ENCODE peak calls at places on chromosomes 1 and 21, in seven cellular contexts. X, D, O, Q, L, F and R are unnamed samples. For H3K4me1 and H3K36me3, the result is how much of the 10 kb centered on the place peaks cover.

GRCh38 chr1:64212023-64212422 is 8.6 kb downstream of the UBE2U start:
- DNase-seq in F (no peak), Q (no peak), X (peak), O (peak), L (no peak), D (no peak), R (no peak)

GRCh38 chr1:228691926-228692325 is 43.4 kb upstream of the RHOU start:
- DNase-seq in Q (no peak), D (no peak), X (peak), O (peak), L (peak), F (no peak), R (no peak)

GRCh38 chr1:6401673-6402072 is 8.1 kb upstream of the ACOT7 start:
- DNase-seq in Q (no peak), L (no peak), F (no peak), O (no peak), X (peak), D (no peak), R (no peak)

GRCh38 chr1:29671446-29671845 is 435.1 kb downstream of the PTPRU start:
- DNase-seq in F (no peak), Q (no peak), L (no peak), X (no peak), O (no peak), D (no peak), R (no peak)

GRCh38 chr21:33971492-33972013 is 55.9 kb upstream of the ATP5PO start:
- DNase-seq in X (peak), L (no peak), D (no peak), F (no peak), O (peak), Q (no peak), R (no peak)

GRCh38 chr1:245645406-245645805 is 490.6 kb downstream of the KIF26B start:
- DNase-seq in O (no peak), X (no peak), Q (no peak), D (no peak), F (no peak), L (no peak), R (no peak)

GRCh38 chr1:108346137-108346536 is 102.3 kb upstream of the NBPF4 start:
- DNase-seq in Q (no peak), O (no peak), X (no peak), F (no peak), L (no peak), D (no peak), R (no peak)

GRCh38 chr1:211656728-211657127 is 18.7 kb downstream of the NEK2 start:
- DNase-seq in F (no peak), L (no peak), Q (no peak), D (no peak), X (no peak), O (no peak), R (no peak)

GRCh38 chr1:59541161-59541560 is 244.3 kb downstream of the FGGY start:
- DNase-seq in X (no peak), Q (no peak), O (no peak), L (no peak), D (no peak), F (no peak), R (no peak)

GRCh38 chr1:109933856-109934711 is 23.4 kb downstream of the CSF1 start:
- DNase-seq in O (peak), Q (no peak), F (no peak), L (no peak), X (peak), D (no peak), R (no peak)

GRCh38 chr1:192555399-192555798 is 20.2 kb upstream of the RGS1 start:
- DNase-seq in D (no peak), Q (no peak), X (no peak), O (no peak), F (no peak), L (no peak), R (no peak)

GRCh38 chr1:192563129-192563528 is 12.4 kb upstream of the RGS1 start:
- DNase-seq in F (no peak), D (no peak), X (no peak), L (no peak), Q (no peak), O (no peak), R (no peak)

GRCh38 chr1:192554904-192555303 is 20.7 kb upstream of the RGS1 start:
- DNase-seq in X (no peak), F (no peak), Q (no peak), L (no peak), O (no peak), D (no peak), R (no peak)

GRCh38 chr1:192557841-192558595 is 17.6 kb upstream of the RGS1 start:
- DNase-seq in L (no peak), O (peak), D (no peak), Q (no peak), X (peak), F (no peak), R (no peak)

DNA sequence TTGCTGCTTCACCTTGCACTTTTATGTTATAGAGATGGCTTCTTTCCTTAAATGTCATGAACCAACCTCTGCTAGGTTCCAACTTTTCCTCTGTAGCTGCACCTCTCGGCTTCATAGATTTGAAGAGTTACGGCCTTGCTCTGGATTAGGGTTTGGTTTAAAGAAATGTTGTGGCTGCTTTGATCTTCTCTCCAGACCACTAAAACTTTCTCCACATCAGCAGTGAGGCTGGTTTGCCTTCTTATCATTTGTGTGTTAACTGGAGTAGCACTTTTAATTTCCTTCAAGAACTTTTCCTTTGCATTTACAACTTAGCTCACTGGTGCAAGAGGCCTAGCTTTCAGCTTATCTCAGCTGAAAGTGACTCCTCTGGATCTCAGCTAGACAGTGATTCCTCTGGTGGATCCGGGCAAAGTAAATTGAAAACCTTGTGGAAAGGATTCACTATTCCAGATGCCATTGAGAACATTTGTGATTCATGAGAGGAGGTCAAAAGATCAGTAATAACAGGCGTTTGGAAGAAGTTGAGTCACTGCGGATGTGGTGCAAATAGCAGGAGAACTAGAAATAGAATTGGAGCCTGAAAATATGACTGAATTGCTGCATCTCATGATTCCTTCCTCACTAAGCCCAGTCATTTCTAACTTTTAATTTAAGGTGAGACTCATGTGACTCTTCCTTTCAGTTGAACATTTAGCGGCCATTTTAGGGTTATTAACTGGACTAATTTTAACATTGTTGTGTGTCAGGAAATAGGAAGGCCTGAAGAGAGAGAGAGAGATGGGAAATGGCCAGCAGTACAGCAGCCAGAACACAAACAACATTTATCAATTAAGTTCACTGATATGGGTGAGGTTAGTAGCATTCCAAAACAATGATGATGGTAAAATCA is 16.2 kb upstream of the RGS1 start:
- DNase-seq in D (no peak), X (peak), L (no peak), F (no peak), O (peak), Q (no peak), R (no peak)
- H3K4me1 ChIP-seq in D (under half), X (under half), L (under half), F (under half), O (under half), Q (under half), R (under half)

DNA sequence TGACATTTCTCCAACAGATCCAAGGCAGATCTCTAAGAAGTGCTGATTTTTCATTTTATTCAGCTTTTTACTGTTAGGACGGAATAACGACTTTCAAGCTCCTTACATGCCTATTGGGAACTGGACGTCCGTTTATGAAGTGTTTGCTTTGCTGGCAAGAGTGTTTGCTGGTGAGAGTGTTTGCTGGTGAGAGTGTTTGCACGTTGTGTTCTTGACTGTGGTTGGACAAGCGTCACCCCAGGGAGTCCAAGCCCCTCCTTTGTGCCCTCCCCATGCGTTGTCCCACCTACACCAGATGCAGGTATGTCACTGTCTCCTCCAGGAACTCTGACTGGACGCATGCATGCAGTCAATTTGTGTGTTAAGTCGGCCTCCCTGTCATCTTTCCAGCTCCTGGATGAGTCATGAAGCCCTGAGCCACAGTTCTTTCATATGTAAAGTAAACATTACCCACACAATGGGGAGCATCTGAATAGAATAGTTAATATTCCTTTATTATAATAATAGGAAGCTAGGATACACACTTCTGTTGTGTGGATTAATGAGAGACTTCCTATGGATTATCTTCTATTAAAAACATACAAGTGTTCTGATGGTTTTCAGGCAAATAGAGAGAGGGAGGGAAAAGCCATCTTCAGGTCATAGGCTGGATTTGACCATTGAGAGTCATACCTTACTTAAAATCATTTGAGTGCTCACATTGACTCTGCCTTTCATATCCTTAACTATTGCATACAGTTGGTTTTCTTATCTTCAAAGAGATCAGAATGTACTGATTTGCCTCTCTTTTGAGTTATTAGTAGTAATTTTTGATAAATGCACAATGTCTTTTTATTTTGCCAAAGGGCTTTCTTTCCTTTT is 119.2 kb downstream of the GALNT2 start:
- DNase-seq in Q (peak), X (peak), F (peak), O (peak), D (no peak), L (peak), R (no peak)
- H3K4me3 ChIP-seq in Q (no peak), X (no peak), F (no peak), O (no peak), D (no peak), L (no peak), R (no peak)

DNA sequence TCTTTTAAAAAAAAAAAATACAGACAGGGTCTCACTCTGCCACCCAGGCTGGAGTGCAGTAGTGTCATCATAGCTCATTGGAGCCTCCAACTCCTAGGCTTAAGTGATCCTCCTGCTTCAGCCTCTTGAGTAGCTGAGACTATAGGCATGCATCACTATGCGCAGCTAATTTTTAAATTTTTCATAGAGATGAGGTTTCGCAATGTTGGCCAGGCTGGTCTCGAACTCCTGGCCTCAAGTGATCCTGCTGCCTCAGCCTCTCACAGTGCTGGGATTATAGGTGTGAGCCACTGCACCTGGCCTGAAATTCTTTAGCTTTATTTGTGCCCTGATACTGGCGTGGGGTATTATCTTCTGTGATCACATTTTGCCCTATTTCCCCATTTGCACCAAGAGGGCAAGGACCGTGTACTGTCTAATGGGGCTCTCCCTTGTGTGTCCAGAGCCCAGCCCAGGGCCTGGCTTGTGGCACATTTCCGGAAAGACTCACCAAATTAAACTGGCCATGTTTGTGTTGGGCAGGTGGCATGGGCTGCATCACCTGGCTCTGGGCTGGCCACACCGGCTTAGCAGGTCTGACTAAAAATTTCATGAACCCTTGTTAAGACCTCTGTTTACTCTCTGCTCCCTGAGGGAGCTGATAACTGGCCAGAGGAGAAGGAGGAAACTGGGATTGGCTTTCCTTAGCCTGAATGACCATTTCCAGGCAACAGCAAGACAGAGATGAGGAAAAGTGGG is 32.2 kb downstream of the TRIM62 start:
- DNase-seq in O (no peak), D (no peak), X (no peak), Q (no peak), L (no peak), F (peak), R (no peak)
- H3K36me3 ChIP-seq in O (under half), D (under half), X (under half), Q (under half), L (under half), F (under half), R (under half)

GRCh38 chr1:155944396-155944728 is 2.9 kb downstream of the RXFP4 start:
- DNase-seq in L (no peak), D (peak), F (no peak), O (no peak), X (no peak), Q (no peak), R (no peak)
- H3K4me1 ChIP-seq in L (under half), D (half or more), F (under half), O (under half), X (under half), Q (under half), R (half or more)

GRCh38 chr1:35188578-35189392 is 4.2 kb downstream of the SFPQ start:
- DNase-seq in X (no peak), D (no peak), Q (no peak), L (no peak), F (no peak), O (no peak), R (no peak)

GRCh38 chr1:35185200-35185599 is 7.7 kb downstream of the SFPQ start:
- DNase-seq in X (no peak), L (no peak), O (no peak), D (no peak), Q (no peak), F (no peak), R (no peak)

GRCh38 chr1:35187816-35188342 is 5.1 kb downstream of the SFPQ start:
- DNase-seq in F (no peak), O (no peak), X (no peak), D (no peak), L (no peak), Q (no peak), R (no peak)

GRCh38 chr1:35184495-35185199 is 8.3 kb downstream of the SFPQ start:
- DNase-seq in F (no peak), Q (no peak), X (no peak), L (no peak), O (no peak), D (no peak), R (no peak)

DNA sequence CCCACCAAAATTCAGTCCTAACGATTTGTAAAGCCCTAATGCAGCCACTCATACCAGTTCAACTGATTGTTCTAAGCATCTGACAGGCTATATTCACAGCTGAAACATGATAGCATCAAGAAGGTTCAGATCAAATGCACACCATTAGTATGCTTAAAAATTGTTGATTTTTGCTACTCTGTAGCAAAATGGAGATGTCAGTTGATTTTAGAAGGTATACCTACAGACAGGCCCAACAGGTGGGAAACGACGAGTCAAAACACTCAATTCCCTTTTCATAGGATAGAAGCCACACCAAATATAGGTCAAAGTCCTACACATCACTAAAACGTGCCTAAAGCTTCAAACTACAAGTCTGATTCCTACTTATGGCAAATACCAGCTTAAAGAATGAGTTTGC is 6.7 kb downstream of the SFPQ start:
- DNase-seq in Q (no peak), O (no peak), F (no peak), X (no peak), D (no peak), L (no peak), R (no peak)
- H3K4me3 ChIP-seq in Q (no peak), O (no peak), F (no peak), X (no peak), D (no peak), L (no peak), R (no peak)